ENCODE peak calls at places on chromosome 6, in eight cellular contexts. K is lower lobe of right lung; P is Caco-2; F is heart right ventricle; U is tibial nerve; Q is tibial artery; H is spleen; T is CD8-positive, alpha-beta T cell. V is an unnamed sample. For H3K4me1, the result is how much of the 10 kb centered on the place peaks cover.

GRCh38 chr6:108732101-108732870 is 115.9 kb upstream of the ARMC2 start:
- DNase-seq in K (no peak), P (peak), F (no peak), U (no peak), Q (no peak), H (no peak), T (no peak), V (peak)

GRCh38 chr6:28217890-28218289 is 7.2 kb upstream of the ZSCAN9 start:
- DNase-seq in K (no peak), P (no peak), F (no peak), U (no peak), Q (no peak), H (no peak), T (no peak), V (no peak)

GRCh38 chr6:133855994-133856393 is 32.9 kb upstream of the TCF21 start:
- DNase-seq in K (no peak), P (no peak), F (no peak), U (no peak), Q (no peak), H (no peak), T (no peak), V (no peak)

GRCh38 chr6:144334150-144334708 is 49.1 kb downstream of the UTRN start:
- DNase-seq in K (peak), P (no peak), F (no peak), U (no peak), Q (no peak), H (peak), T (peak), V (peak)

GRCh38 chr6:16404456-16404855 is 166.1 kb downstream of the GMPR start:
- DNase-seq in K (no peak), P (no peak), F (no peak), U (no peak), Q (no peak), H (no peak), T (no peak), V (no peak)

GRCh38 chr6:137862419-137863125 is 4.5 kb upstream of the TNFAIP3 start:
- DNase-seq in K (no peak), P (no peak), F (no peak), U (no peak), Q (no peak), H (no peak), T (no peak), V (no peak)

GRCh38 chr6:33452496-33452895 is 1.9 kb upstream of the ZBTB9 start:
- DNase-seq in K (no peak), P (no peak), F (no peak), U (no peak), Q (no peak), H (no peak), T (no peak), V (no peak)

GRCh38 chr6:27892596-27893058 is 19.6 kb downstream of the OR2B2 start:
- DNase-seq in K (no peak), P (no peak), F (no peak), U (no peak), Q (no peak), H (no peak), T (no peak), V (no peak)

GRCh38 chr6:104413767-104414166 is 446.0 kb downstream of the HACE1 start:
- DNase-seq in K (no peak), P (no peak), F (no peak), U (no peak), Q (no peak), H (no peak), T (no peak), V (no peak)

GRCh38 chr6:142822882-142823578 is 121.9 kb downstream of the HIVEP2 start:
- DNase-seq in K (no peak), P (peak), F (no peak), U (no peak), Q (no peak), H (peak), T (no peak), V (no peak)
- TF ChIP-seq CTCF in K (no peak), P (peak), F (no peak), U (no peak), Q (no peak), H (no peak), T (no peak), V (no peak)

DNA sequence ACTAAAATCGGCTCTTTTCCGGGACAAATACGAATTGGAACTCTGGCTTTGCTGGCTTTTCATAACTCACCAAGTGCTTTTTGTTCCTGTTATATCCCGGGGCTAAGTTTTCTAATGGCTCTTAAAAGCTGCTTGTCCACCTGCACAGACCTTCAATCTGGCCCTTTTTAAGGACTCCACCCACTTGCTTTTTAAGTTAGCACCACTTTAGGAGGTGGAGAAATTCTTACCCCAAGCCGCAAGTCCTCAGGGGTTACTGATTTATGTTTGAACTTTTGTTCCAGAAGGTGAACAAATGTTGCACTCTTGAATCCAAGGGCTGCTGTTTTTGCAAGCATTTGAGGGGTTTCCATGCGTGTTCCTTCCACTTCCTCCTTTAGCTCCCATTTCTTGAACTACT is 37.8 kb downstream of the FAM184A start:
- DNase-seq in K (no peak), P (no peak), F (no peak), U (no peak), Q (no peak), H (no peak), T (no peak), V (no peak)
- H3K4me1 ChIP-seq in K (under half), P (under half), F (under half), U (under half), Q (under half), H (under half), T (under half), V (under half)

DNA sequence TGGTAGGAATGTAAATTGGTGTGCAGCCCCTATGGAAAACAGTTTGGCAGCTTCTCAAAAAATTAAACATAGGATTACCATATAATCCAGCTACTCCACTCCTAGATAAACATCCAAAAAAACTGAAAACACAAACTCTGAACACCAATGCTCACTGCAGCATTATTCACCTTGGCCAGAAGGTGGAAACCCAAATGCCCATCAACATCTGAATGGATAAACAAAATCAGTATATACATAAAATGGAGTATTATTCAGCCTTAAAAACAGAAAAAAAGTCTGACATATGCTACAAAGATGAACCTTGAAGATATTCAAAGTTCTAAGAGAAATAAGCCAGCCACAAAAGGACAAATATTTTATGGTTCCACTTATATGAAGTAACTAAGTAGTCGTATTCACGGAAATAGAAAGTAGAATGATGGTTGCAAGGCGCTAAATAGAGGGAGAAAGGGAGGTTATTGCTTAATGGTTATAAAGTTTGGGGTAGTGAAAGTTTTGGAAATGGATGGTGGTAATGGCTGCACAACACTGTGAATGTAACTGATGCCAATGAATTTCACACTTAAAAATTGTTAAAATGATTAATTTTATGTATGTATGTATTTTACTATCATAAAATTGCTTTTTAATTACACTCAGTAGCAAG is 4.0 kb downstream of the PHF10 start:
- DNase-seq in K (no peak), P (no peak), F (no peak), U (no peak), Q (no peak), H (no peak), T (no peak), V (no peak)
- TF ChIP-seq CTCF in K (no peak), P (peak), F (no peak), U (no peak), Q (no peak), H (no peak), T (peak), V (peak)

GRCh38 chr6:127886603-127887002 is 14.3 kb downstream of the THEMIS start:
- DNase-seq in K (no peak), P (no peak), F (no peak), U (no peak), Q (no peak), H (no peak), T (no peak), V (no peak)

GRCh38 chr6:127893541-127893940 is 7.3 kb downstream of the THEMIS start:
- DNase-seq in K (no peak), P (no peak), F (no peak), U (no peak), Q (no peak), H (no peak), T (no peak), V (no peak)

GRCh38 chr6:127897437-127897836 is 3.4 kb downstream of the THEMIS start:
- DNase-seq in K (no peak), P (no peak), F (no peak), U (no peak), Q (no peak), H (no peak), T (no peak), V (no peak)

DNA sequence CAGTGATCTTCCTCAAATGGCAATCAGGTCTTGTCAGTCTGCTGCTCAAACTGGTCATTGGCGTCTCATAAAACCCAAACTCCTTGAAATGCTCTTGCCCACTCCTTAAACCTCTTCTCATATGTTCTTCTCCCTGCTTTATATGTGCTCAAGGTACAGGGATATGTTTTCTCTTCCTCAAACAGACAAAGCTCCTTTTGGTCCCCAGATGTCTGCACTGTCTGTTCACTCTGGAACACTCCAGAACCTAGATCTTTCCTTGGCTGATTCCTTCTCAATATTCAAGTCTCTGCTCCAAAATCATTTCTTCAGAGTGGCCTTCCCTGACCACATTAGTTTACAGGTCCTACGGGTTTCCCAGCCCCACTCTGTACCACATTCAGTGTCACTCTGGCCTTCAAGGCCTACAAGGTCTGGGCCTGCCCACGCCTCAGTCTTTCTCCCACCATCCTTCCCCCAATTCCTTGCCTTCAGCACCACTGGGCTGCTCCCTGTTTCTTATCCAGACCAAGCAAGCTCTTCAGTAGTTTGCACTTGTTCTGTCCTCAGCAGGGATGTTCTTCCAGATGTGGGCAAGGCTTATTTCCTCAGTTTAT is 9.0 kb downstream of the THEMIS start:
- DNase-seq in K (no peak), P (no peak), F (no peak), U (no peak), Q (no peak), H (no peak), T (no peak), V (no peak)
- H3K4me1 ChIP-seq in K (under half), P (under half), F (under half), U (under half), Q (under half), H (under half), T (half or more), V (under half)

V was measured in transverse colon.